ENCODE peak calls at places on chromosome 20, in four cellular contexts. A, N, H and U are unnamed samples.

GRCh38 chr20:35972445-35972844 is 4.1 kb downstream of the CNBD2 start:
- DNase-seq in A (no peak), N (peak; percentile 14), H (no peak), U (no peak)

GRCh38 chr20:63176035-63176434 is 39.9 kb downstream of the YTHDF1 start:
- DNase-seq in A (no peak), N (no peak), H (no peak), U (no peak)

GRCh38 chr20:13819885-13820645 is 35.2 kb downstream of the NDUFAF5 start:
- DNase-seq in A (peak; percentile 52), N (peak; percentile 64), H (peak; percentile 18), U (peak; percentile 28)

GRCh38 chr20:51311636-51312479 is 230.7 kb downstream of the NFATC2 start:
- DNase-seq in A (peak; percentile 36), N (no peak), H (no peak), U (no peak)

GRCh38 chr20:35886537-35886936 is 67.8 kb downstream of the SCAND1 start:
- DNase-seq in A (no peak), N (no peak), H (no peak), U (no peak)

GRCh38 chr20:62025832-62026563 is 39.7 kb downstream of the TAF4 start:
- DNase-seq in A (peak; percentile 46), N (peak; percentile 76), H (peak; percentile 44), U (no peak)

GRCh38 chr20:4283011-4283410 is 267.7 kb upstream of the RNF24 start:
- DNase-seq in A (no peak), N (peak; percentile 11), H (no peak), U (no peak)

GRCh38 chr20:16475225-16475624 is 98.0 kb downstream of the KIF16B start:
- DNase-seq in A (peak; percentile 50), N (no peak), H (no peak), U (no peak)

GRCh38 chr20:46559685-46560440 is 9.4 kb upstream of the OCSTAMP start:
- DNase-seq in A (no peak), N (no peak), H (no peak), U (no peak)

GRCh38 chr20:50142812-50143211 is 10.7 kb downstream of the PEDS1 start:
- DNase-seq in A (no peak), N (no peak), H (no peak), U (no peak)

GRCh38 chr20:17843246-17844132 is 125.1 kb downstream of the SNX5 start:
- DNase-seq in A (peak; percentile 99), N (peak; percentile 96), H (no peak), U (peak; percentile 40)

GRCh38 chr20:63782051-63782471 is 42.5 kb downstream of the SLC2A4RG start:
- DNase-seq in A (no peak), N (no peak), H (peak; percentile 64), U (peak; percentile 71)

GRCh38 chr20:8144282-8145245 is 12.5 kb downstream of the PLCB1 start:
- DNase-seq in A (peak; percentile 93), N (peak; percentile 90), H (no peak), U (no peak)

GRCh38 chr20:10171864-10172751 is 46.5 kb upstream of the SNAP25 start:
- DNase-seq in A (peak; percentile 64), N (peak; percentile 43), H (no peak), U (no peak)

DNA sequence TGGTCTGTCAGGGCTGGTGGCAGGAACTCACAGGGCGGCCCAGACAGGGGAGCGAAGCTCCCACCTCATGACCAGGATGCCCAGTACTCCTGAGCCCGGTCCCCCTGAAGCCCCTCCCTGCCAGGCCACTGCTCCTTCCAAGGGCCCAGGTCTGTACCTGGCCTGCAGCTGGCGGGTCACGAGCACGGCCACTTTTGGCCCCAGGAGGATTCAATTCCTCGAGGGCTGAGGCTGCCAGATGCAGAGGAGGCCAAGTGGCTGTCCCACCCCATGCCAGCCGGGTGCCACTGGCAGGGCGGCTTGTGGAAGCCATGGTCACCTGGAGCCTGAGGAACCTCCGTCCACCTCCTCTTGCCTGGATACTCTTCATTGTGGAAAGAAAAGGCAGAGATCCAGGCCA is 17.4 kb downstream of the PMEPA1 start:
- DNase-seq in A (no peak), N (no peak), H (no peak), U (no peak)
- H3K4me3 ChIP-seq in A (no peak overlapping the region), N (no peak overlapping the region), H (no peak overlapping the region), U (no peak overlapping the region)

GRCh38 chr20:2230671-2231488 is 64.9 kb upstream of the TGM3 start:
- DNase-seq in A (no peak), N (peak; percentile 26), H (no peak), U (no peak)
- H3K4me3 ChIP-seq in A (no peak overlapping the region), N (no peak overlapping the region), H (no peak overlapping the region), U (no peak overlapping the region)

DNA sequence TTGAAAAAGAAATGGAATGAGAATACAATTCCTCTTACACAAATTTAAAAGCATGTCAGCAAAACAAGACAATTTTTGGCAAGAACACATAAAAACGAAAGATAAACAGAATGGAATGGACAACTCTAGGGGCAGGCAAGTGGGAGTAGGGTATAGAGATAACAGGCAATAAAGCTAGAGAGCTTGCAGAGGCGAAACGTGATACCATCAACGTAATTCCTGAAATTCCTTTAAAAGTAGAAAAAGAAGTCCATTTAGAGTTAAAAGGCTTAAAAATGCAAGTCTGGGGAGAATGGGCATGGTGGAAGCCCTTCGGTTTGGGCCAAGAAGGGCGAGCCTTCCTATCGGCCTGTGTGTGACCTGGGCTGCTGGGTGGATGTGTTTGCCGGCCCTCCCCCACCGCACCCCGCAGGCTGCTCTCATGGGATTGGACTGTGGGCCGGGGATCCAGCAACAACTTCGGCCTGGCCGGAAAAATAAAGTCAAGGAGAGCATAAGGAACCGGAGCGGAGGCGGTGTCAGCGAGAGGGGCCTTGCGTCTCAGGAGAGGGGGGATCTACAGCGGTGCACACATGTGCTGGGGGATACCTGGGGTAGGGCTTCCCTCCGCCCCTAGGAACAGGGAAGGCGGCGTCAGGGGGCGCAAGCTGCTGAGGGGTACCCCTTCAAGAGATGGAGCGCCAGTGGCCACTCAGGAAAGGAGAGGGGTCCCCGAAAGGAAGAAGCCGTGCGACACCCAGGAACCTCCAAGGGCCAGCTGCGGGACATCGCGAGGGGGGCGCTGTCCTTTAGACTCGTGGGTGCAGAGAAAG is 4.1 kb downstream of the TMEM239 start:
- DNase-seq in A (peak; percentile 63), N (peak; percentile 11), H (no peak), U (no peak)
- H3K4me3 ChIP-seq in A (no peak overlapping the region), N (no peak overlapping the region), H (no peak overlapping the region), U (no peak overlapping the region)

DNA sequence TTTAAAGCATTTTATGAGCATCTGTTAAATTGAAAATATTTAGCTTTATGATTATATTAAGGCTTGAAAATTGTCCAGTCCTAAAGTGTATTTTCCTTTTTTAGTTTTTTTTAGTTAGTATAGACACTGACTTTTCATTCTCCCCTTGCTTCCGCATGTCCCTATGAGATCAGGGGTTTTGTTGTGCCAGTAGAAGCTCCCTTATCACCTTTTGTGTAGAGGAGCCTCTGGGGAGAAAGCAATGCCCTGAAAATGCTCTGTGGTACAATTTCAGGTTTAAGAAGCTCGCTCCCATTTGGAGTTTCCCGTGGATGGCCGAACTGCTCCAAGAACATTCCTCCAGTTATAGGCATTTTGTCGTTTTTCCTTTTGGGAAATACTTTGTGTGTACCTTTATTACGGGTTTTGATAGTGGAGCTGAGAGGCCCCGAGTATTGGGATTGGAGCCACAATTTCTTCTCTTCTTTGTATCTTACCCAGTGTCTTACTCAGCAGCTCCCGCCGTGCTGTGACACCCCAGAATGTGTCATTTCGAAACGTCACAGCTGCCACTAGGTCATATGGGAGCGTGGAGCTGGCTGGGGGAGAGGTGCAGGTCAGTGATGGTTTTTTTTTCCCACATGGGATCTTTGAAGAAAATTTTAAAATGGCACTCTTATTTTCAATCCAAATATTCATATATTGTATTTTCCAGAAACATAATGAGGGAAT is 49.9 kb downstream of the RPRD1B start:
- DNase-seq in A (no peak), N (no peak), H (no peak), U (no peak)
- H3K4me3 ChIP-seq in A (no peak overlapping the region), N (no peak overlapping the region), H (no peak overlapping the region), U (no peak overlapping the region)

DNA sequence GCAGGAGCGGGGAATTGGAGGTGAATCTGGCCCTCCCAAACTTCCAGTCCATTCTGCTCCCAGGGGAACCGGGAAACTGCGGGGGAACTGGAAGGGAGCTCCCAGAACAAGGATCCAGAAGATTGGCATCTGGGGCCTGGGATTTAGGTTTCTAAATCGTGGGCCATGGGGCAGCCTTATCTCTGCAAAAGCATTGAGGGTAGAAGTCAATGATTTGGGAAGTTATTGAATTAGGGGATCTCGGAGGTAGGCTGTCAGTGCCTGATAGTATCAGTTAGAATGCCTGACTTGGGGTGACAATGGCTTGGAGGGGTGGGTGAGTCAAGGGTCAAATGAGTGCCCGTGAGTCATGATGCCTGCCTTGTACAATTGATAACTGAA is 45.2 kb downstream of the HNF4A start:
- DNase-seq in A (no peak), N (no peak), H (no peak), U (no peak)
- H3K4me3 ChIP-seq in A (no peak overlapping the region), N (no peak overlapping the region), H (no peak overlapping the region), U (no peak overlapping the region)